ENCODE peak calls at places on chromosomes 7 and 10, in ten cellular contexts. One of them, this sample, is unnamed.

GRCh38 chr7:586494-586893 is 66.8 kb upstream of the PDGFA start:
- DNase-seq in lung: no peak
- DNase-seq in tibial nerve: no peak
- DNase-seq in breast epithelium: no peak
- DNase-seq in fibroblast of lung: no peak
- DNase-seq in MM.1S: no peak
- DNase-seq in GM12865: no peak
- DNase-seq in fibroblast of villous mesenchyme: no peak
- DNase-seq in SK-N-SH: no peak
- DNase-seq in dorsolateral prefrontal cortex: no peak
- DNase-seq in this sample: no peak

GRCh38 chr10:21499910-21500577 is 25.4 kb downstream of the SKIDA1 start:
- DNase-seq in MM.1S: no peak
- DNase-seq in lung: no peak
- DNase-seq in fibroblast of lung: no peak
- DNase-seq in tibial nerve: no peak
- DNase-seq in breast epithelium: no peak
- DNase-seq in GM12865: no peak
- DNase-seq in fibroblast of villous mesenchyme: peak; percentile 16
- DNase-seq in dorsolateral prefrontal cortex: no peak
- DNase-seq in SK-N-SH: no peak
- DNase-seq in this sample: no peak

GRCh38 chr7:21912305-21912704 is 33.4 kb downstream of the CDCA7L start:
- DNase-seq in GM12865: no peak
- DNase-seq in fibroblast of lung: peak; percentile 85
- DNase-seq in breast epithelium: no peak
- DNase-seq in MM.1S: no peak
- DNase-seq in fibroblast of villous mesenchyme: peak; percentile 55
- DNase-seq in SK-N-SH: no peak
- DNase-seq in tibial nerve: no peak
- DNase-seq in dorsolateral prefrontal cortex: peak; percentile 7
- DNase-seq in lung: no peak
- DNase-seq in this sample: peak; percentile 78

GRCh38 chr10:29083096-29083495 is 205.8 kb upstream of the LYZL1 start:
- DNase-seq in GM12865: no peak
- DNase-seq in breast epithelium: no peak
- DNase-seq in fibroblast of lung: no peak
- DNase-seq in tibial nerve: no peak
- DNase-seq in MM.1S: no peak
- DNase-seq in fibroblast of villous mesenchyme: no peak
- DNase-seq in dorsolateral prefrontal cortex: peak; percentile 14
- DNase-seq in SK-N-SH: no peak
- DNase-seq in lung: no peak
- DNase-seq in this sample: no peak

GRCh38 chr10:114095676-114096331 is 52.1 kb downstream of the ADRB1 start:
- DNase-seq in breast epithelium: no peak
- DNase-seq in fibroblast of lung: no peak
- DNase-seq in tibial nerve: no peak
- DNase-seq in dorsolateral prefrontal cortex: no peak
- DNase-seq in GM12865: peak; percentile 78
- DNase-seq in SK-N-SH: peak; percentile 56
- DNase-seq in fibroblast of villous mesenchyme: no peak
- DNase-seq in lung: no peak
- DNase-seq in MM.1S: peak; percentile 90
- DNase-seq in this sample: no peak

GRCh38 chr10:96585726-96586418 is 940 bp downstream of the TM9SF3 start:
- DNase-seq in SK-N-SH: no peak
- DNase-seq in fibroblast of lung: no peak
- DNase-seq in tibial nerve: no peak
- DNase-seq in GM12865: peak; percentile 49
- DNase-seq in lung: no peak
- DNase-seq in fibroblast of villous mesenchyme: peak; percentile 36
- DNase-seq in dorsolateral prefrontal cortex: no peak
- DNase-seq in breast epithelium: no peak
- DNase-seq in MM.1S: peak; percentile 51
- DNase-seq in this sample: peak; percentile 14

GRCh38 chr7:90879924-90880323 is 283.8 kb downstream of the CDK14 start:
- DNase-seq in breast epithelium: no peak
- DNase-seq in fibroblast of lung: no peak
- DNase-seq in GM12865: no peak
- DNase-seq in MM.1S: no peak
- DNase-seq in dorsolateral prefrontal cortex: no peak
- DNase-seq in SK-N-SH: no peak
- DNase-seq in lung: no peak
- DNase-seq in fibroblast of villous mesenchyme: no peak
- DNase-seq in tibial nerve: no peak
- DNase-seq in this sample: no peak

GRCh38 chr10:76902949-76903348 is 734.7 kb downstream of the KCNMA1 start:
- DNase-seq in lung: peak; percentile 31
- DNase-seq in SK-N-SH: peak; percentile 23
- DNase-seq in fibroblast of lung: no peak
- DNase-seq in MM.1S: no peak
- DNase-seq in breast epithelium: no peak
- DNase-seq in fibroblast of villous mesenchyme: peak; percentile 18
- DNase-seq in dorsolateral prefrontal cortex: no peak
- DNase-seq in tibial nerve: no peak
- DNase-seq in GM12865: peak; percentile 36
- DNase-seq in this sample: peak; percentile 17

GRCh38 chr7:29749701-29750321 is 56.5 kb upstream of the WIPF3 start:
- DNase-seq in fibroblast of lung: no peak
- DNase-seq in SK-N-SH: no peak
- DNase-seq in dorsolateral prefrontal cortex: no peak
- DNase-seq in tibial nerve: no peak
- DNase-seq in lung: no peak
- DNase-seq in breast epithelium: no peak
- DNase-seq in GM12865: no peak
- DNase-seq in MM.1S: no peak
- DNase-seq in fibroblast of villous mesenchyme: no peak
- DNase-seq in this sample: no peak

GRCh38 chr10:124699471-124700292 is 44.5 kb downstream of the FAM53B start:
- DNase-seq in MM.1S: no peak
- DNase-seq in breast epithelium: no peak
- DNase-seq in GM12865: no peak
- DNase-seq in fibroblast of lung: no peak
- DNase-seq in lung: no peak
- DNase-seq in dorsolateral prefrontal cortex: no peak
- DNase-seq in tibial nerve: no peak
- DNase-seq in fibroblast of villous mesenchyme: no peak
- DNase-seq in SK-N-SH: no peak
- DNase-seq in this sample: no peak

GRCh38 chr10:124359336-124359832 is 59.3 kb downstream of the OAT start:
- DNase-seq in lung: no peak
- DNase-seq in GM12865: no peak
- DNase-seq in breast epithelium: no peak
- DNase-seq in fibroblast of villous mesenchyme: no peak
- DNase-seq in fibroblast of lung: peak; percentile 8
- DNase-seq in SK-N-SH: no peak
- DNase-seq in tibial nerve: no peak
- DNase-seq in dorsolateral prefrontal cortex: no peak
- DNase-seq in MM.1S: no peak
- DNase-seq in this sample: peak; percentile 10

GRCh38 chr7:24290004-24290641 is 6.1 kb downstream of the NPY start:
- DNase-seq in lung: no peak
- DNase-seq in MM.1S: peak; percentile 86
- DNase-seq in dorsolateral prefrontal cortex: no peak
- DNase-seq in fibroblast of villous mesenchyme: peak; percentile 17
- DNase-seq in tibial nerve: no peak
- DNase-seq in GM12865: peak; percentile 89
- DNase-seq in breast epithelium: no peak
- DNase-seq in fibroblast of lung: peak; percentile 36
- DNase-seq in SK-N-SH: peak; percentile 69
- DNase-seq in this sample: peak; percentile 62

GRCh38 chr10:80662429-80663211 is 124.9 kb downstream of the SH2D4B start:
- DNase-seq in tibial nerve: peak; percentile 69
- DNase-seq in GM12865: peak; percentile 68
- DNase-seq in breast epithelium: peak; percentile 56
- DNase-seq in fibroblast of lung: peak; percentile 75
- DNase-seq in lung: peak; percentile 87
- DNase-seq in dorsolateral prefrontal cortex: peak; percentile 83
- DNase-seq in SK-N-SH: peak; percentile 77
- DNase-seq in MM.1S: peak; percentile 27
- DNase-seq in fibroblast of villous mesenchyme: peak; percentile 80
- DNase-seq in this sample: peak; percentile 70

GRCh38 chr10:15254808-15255655 is 86.5 kb upstream of the NMT2 start:
- DNase-seq in tibial nerve: peak; percentile 31
- DNase-seq in dorsolateral prefrontal cortex: peak; percentile 43
- DNase-seq in GM12865: peak; percentile 75
- DNase-seq in fibroblast of villous mesenchyme: no peak
- DNase-seq in breast epithelium: no peak
- DNase-seq in fibroblast of lung: no peak
- DNase-seq in SK-N-SH: no peak
- DNase-seq in MM.1S: peak; percentile 90
- DNase-seq in lung: no peak
- DNase-seq in this sample: no peak

GRCh38 chr7:52079726-52080125 is 763.1 kb upstream of the COBL start:
- DNase-seq in tibial nerve: no peak
- DNase-seq in fibroblast of villous mesenchyme: no peak
- DNase-seq in dorsolateral prefrontal cortex: no peak
- DNase-seq in SK-N-SH: no peak
- DNase-seq in breast epithelium: no peak
- DNase-seq in GM12865: no peak
- DNase-seq in MM.1S: no peak
- DNase-seq in fibroblast of lung: no peak
- DNase-seq in lung: no peak
- DNase-seq in this sample: no peak

GRCh38 chr10:38047666-38048065 is 37.2 kb downstream of the ZNF33A start:
- DNase-seq in breast epithelium: no peak
- DNase-seq in fibroblast of villous mesenchyme: peak; percentile 28
- DNase-seq in fibroblast of lung: peak; percentile 12
- DNase-seq in MM.1S: no peak
- DNase-seq in dorsolateral prefrontal cortex: no peak
- DNase-seq in lung: no peak
- DNase-seq in tibial nerve: no peak
- DNase-seq in SK-N-SH: no peak
- DNase-seq in GM12865: peak; percentile 24
- DNase-seq in this sample: peak; percentile 47

GRCh38 chr10:23081891-23082290 is 13.5 kb upstream of the MSRB2 start:
- DNase-seq in dorsolateral prefrontal cortex: no peak
- DNase-seq in GM12865: peak; percentile 34
- DNase-seq in MM.1S: peak; percentile 17
- DNase-seq in fibroblast of villous mesenchyme: peak; percentile 33
- DNase-seq in SK-N-SH: no peak
- DNase-seq in tibial nerve: no peak
- DNase-seq in lung: no peak
- DNase-seq in breast epithelium: no peak
- DNase-seq in fibroblast of lung: no peak
- DNase-seq in this sample: peak; percentile 41
- TF ChIP-seq CTCF in dorsolateral prefrontal cortex: no peak
- TF ChIP-seq CTCF in GM12865: peak; percentile 21
- TF ChIP-seq CTCF in MM.1S: peak; percentile 33
- TF ChIP-seq CTCF in fibroblast of villous mesenchyme: peak; percentile 34
- TF ChIP-seq CTCF in SK-N-SH: peak; percentile 29
- TF ChIP-seq CTCF in tibial nerve: no peak
- TF ChIP-seq CTCF in lung: no peak
- TF ChIP-seq CTCF in breast epithelium: no peak
- TF ChIP-seq CTCF in fibroblast of lung: peak; percentile 13
- TF ChIP-seq CTCF in this sample: peak; percentile 43

GRCh38 chr7:137934941-137935848 is 66.7 kb downstream of the CREB3L2 start:
- DNase-seq in MM.1S: peak; percentile 81
- DNase-seq in fibroblast of lung: no peak
- DNase-seq in lung: no peak
- DNase-seq in dorsolateral prefrontal cortex: no peak
- DNase-seq in GM12865: peak; percentile 56
- DNase-seq in tibial nerve: no peak
- DNase-seq in fibroblast of villous mesenchyme: no peak
- DNase-seq in breast epithelium: no peak
- DNase-seq in SK-N-SH: no peak
- DNase-seq in this sample: no peak
- H3K4me3 ChIP-seq in MM.1S: peak overlapping the region; percentile 53
- H3K4me3 ChIP-seq in fibroblast of lung: no peak overlapping the region
- H3K4me3 ChIP-seq in lung: no peak overlapping the region
- H3K4me3 ChIP-seq in dorsolateral prefrontal cortex: peak overlapping the region; percentile 25
- H3K4me3 ChIP-seq in GM12865: peak overlapping the region; percentile 46
- H3K4me3 ChIP-seq in tibial nerve: no peak overlapping the region
- H3K4me3 ChIP-seq in fibroblast of villous mesenchyme: no peak overlapping the region
- H3K4me3 ChIP-seq in breast epithelium: peak overlapping the region; percentile 2
- H3K4me3 ChIP-seq in SK-N-SH: no peak overlapping the region
- H3K4me3 ChIP-seq in this sample: no peak overlapping the region

GRCh38 chr7:27933691-27934565 is 194.0 kb downstream of the TAX1BP1 start:
- DNase-seq in MM.1S: no peak
- DNase-seq in fibroblast of villous mesenchyme: peak; percentile 36
- DNase-seq in tibial nerve: no peak
- DNase-seq in GM12865: no peak
- DNase-seq in breast epithelium: no peak
- DNase-seq in SK-N-SH: no peak
- DNase-seq in lung: no peak
- DNase-seq in dorsolateral prefrontal cortex: no peak
- DNase-seq in fibroblast of lung: peak; percentile 54
- DNase-seq in this sample: peak; percentile 82
- TF ChIP-seq CTCF in MM.1S: peak; percentile 30
- TF ChIP-seq CTCF in fibroblast of villous mesenchyme: peak; percentile 38
- TF ChIP-seq CTCF in tibial nerve: no peak
- TF ChIP-seq CTCF in GM12865: peak; percentile 24
- TF ChIP-seq CTCF in breast epithelium: no peak
- TF ChIP-seq CTCF in SK-N-SH: peak; percentile 61
- TF ChIP-seq CTCF in lung: no peak
- TF ChIP-seq CTCF in dorsolateral prefrontal cortex: peak; percentile 51
- TF ChIP-seq CTCF in fibroblast of lung: no peak
- TF ChIP-seq CTCF in this sample: peak; percentile 47

GRCh38 chr7:14233898-14234174 is 244.4 kb upstream of the ETV1 start:
- DNase-seq in SK-N-SH: no peak
- DNase-seq in fibroblast of lung: no peak
- DNase-seq in fibroblast of villous mesenchyme: no peak
- DNase-seq in dorsolateral prefrontal cortex: no peak
- DNase-seq in MM.1S: no peak
- DNase-seq in GM12865: no peak
- DNase-seq in lung: no peak
- DNase-seq in tibial nerve: no peak
- DNase-seq in breast epithelium: no peak
- DNase-seq in this sample: no peak

GRCh38 chr7:14228341-14228740 is 238.9 kb upstream of the ETV1 start:
- DNase-seq in tibial nerve: no peak
- DNase-seq in MM.1S: no peak
- DNase-seq in lung: no peak
- DNase-seq in breast epithelium: no peak
- DNase-seq in SK-N-SH: no peak
- DNase-seq in fibroblast of lung: no peak
- DNase-seq in fibroblast of villous mesenchyme: peak; percentile 21
- DNase-seq in GM12865: no peak
- DNase-seq in dorsolateral prefrontal cortex: no peak
- DNase-seq in this sample: peak; percentile 2

GRCh38 chr7:14233026-14233897 is 243.8 kb upstream of the ETV1 start:
- DNase-seq in tibial nerve: no peak
- DNase-seq in SK-N-SH: no peak
- DNase-seq in MM.1S: no peak
- DNase-seq in fibroblast of villous mesenchyme: no peak
- DNase-seq in dorsolateral prefrontal cortex: no peak
- DNase-seq in GM12865: no peak
- DNase-seq in breast epithelium: no peak
- DNase-seq in lung: no peak
- DNase-seq in fibroblast of lung: peak; percentile 68
- DNase-seq in this sample: peak; percentile 40

DNA sequence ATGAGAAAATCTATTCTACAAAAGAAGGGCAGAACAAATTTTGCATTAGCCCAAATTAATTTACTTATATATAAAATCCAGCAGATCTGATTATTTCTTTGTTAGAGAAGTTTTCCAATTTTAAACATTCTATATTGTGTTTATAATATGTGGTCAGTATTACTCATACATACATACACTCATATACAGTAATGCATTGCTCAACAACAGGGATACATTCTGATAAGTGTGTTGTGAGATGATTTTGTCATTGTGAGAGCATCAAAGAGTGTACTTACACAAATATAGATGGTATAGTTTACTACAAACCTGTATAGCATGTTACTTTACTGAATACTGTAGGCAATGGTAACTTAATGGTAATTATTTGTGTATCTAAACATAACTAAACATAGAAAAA is 239.6 kb upstream of the ETV1 start:
- DNase-seq in fibroblast of lung: no peak
- DNase-seq in SK-N-SH: no peak
- DNase-seq in fibroblast of villous mesenchyme: peak; percentile 51
- DNase-seq in lung: no peak
- DNase-seq in MM.1S: no peak
- DNase-seq in GM12865: no peak
- DNase-seq in dorsolateral prefrontal cortex: no peak
- DNase-seq in tibial nerve: no peak
- DNase-seq in breast epithelium: no peak
- DNase-seq in this sample: peak; percentile 8
- H3K4me3 ChIP-seq in fibroblast of lung: no peak overlapping the region
- H3K4me3 ChIP-seq in SK-N-SH: no peak overlapping the region
- H3K4me3 ChIP-seq in fibroblast of villous mesenchyme: no peak overlapping the region
- H3K4me3 ChIP-seq in lung: no peak overlapping the region
- H3K4me3 ChIP-seq in MM.1S: no peak overlapping the region
- H3K4me3 ChIP-seq in GM12865: no peak overlapping the region
- H3K4me3 ChIP-seq in dorsolateral prefrontal cortex: no peak overlapping the region
- H3K4me3 ChIP-seq in tibial nerve: no peak overlapping the region
- H3K4me3 ChIP-seq in breast epithelium: no peak overlapping the region
- H3K4me3 ChIP-seq in this sample: no peak overlapping the region